ENCODE peak calls at places on chromosome 9, in six cellular contexts. B is hepatocyte, P is natural killer cell, Z is osteocyte, X is neural progenitor cell, K is endothelial cell of umbilical vein. R is an unnamed sample.
A peak's percentile ranks its signal among the peaks of the same experiment; 100 is the strongest.

GRCh38 chr9:128322342-128323191 is at the start of the genes COQ4 and TRUB2:
- DNase-seq in B (peak; percentile 97), P (peak; percentile 88), Z (peak; percentile 97), X (peak; percentile 96), K (peak; percentile 95), R (peak; percentile 92)

GRCh38 chr9:13033959-13034695 is 245.4 kb downstream of the MPDZ start:
- DNase-seq in B (peak; percentile 85), P (no peak), Z (peak; percentile 86), X (peak; percentile 83), K (peak; percentile 75), R (peak; percentile 78)

GRCh38 chr9:81146684-81147337 is 542.5 kb downstream of the TLE1 start:
- DNase-seq in B (no peak), P (no peak), Z (no peak), X (no peak), K (no peak), R (no peak)

GRCh38 chr9:14278291-14278721 is 35.6 kb downstream of the NFIB start:
- DNase-seq in B (no peak), P (no peak), Z (no peak), X (no peak), K (peak; percentile 61), R (no peak)

GRCh38 chr9:127676636-127677035 is 30.2 kb upstream of the CFAP157 start:
- DNase-seq in B (no peak), P (no peak), Z (no peak), X (no peak), K (no peak), R (no peak)

GRCh38 chr9:16262467-16263261 is 607.8 kb downstream of the BNC2 start:
- DNase-seq in B (no peak), P (no peak), Z (no peak), X (no peak), K (peak; percentile 6), R (no peak)

GRCh38 chr9:76292246-76292645 is 102.0 kb downstream of the RFK start:
- DNase-seq in B (no peak), P (no peak), Z (no peak), X (no peak), K (no peak), R (no peak)

GRCh38 chr9:124392855-124393460 is 22.3 kb downstream of the PSMB7 start:
- DNase-seq in B (no peak), P (no peak), Z (no peak), X (peak; percentile 74), K (peak; percentile 75), R (no peak)

GRCh38 chr9:82334286-82334685 is 345.7 kb downstream of the SPATA31D1 start:
- DNase-seq in B (no peak), P (no peak), Z (no peak), X (no peak), K (no peak), R (no peak)

GRCh38 chr9:110284211-110284849 is 28.0 kb upstream of the TXN start:
- DNase-seq in B (peak; percentile 19), P (no peak), Z (no peak), X (no peak), K (no peak), R (no peak)

GRCh38 chr9:131999692-132000551 is 79.7 kb downstream of the MED27 start:
- DNase-seq in B (no peak), P (no peak), Z (no peak), X (no peak), K (peak; percentile 48), R (no peak)
- TF ChIP-seq CTCF in B (no peak), P (no peak), Z (no peak), X (no peak), K (no peak), R (no peak)

GRCh38 chr9:19967567-19968459 is 179.0 kb upstream of the SLC24A2 start:
- DNase-seq in B (no peak), P (no peak), Z (no peak), X (peak; percentile 51), K (no peak), R (no peak)
- TF ChIP-seq CTCF in B (no peak), P (no peak), Z (no peak), X (peak; percentile 18), K (no peak), R (no peak)

DNA sequence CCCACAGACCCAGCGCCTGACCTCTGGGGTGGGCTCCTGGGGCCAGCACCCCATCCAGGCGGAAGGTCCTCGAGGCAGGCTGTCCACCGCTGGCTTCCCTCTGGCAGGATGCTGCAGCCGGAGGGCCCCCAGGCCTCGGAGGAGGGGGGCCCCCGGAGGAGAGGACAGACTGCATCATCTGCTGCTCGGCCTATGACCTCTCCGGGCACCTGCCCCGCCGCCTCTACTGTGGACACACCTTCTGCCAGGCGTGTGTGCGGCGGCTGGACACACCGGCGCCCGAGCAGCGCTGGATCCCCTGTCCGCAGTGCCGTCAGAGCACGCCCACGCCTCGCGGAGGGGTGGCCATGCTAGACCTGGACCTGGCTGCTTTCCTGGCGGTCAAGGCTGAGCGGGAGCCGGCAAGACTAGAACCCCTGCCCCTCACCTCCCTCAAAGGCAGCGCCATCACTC is 1.2 kb downstream of the RNF224 start:
- DNase-seq in B (no peak), P (no peak), Z (no peak), X (no peak), K (no peak), R (no peak)
- TF ChIP-seq CTCF in B (no peak), P (no peak), Z (no peak), X (no peak), K (no peak), R (no peak)

GRCh38 chr9:133992780-133993634 is 883 bp upstream of the VAV2 start:
- DNase-seq in B (peak; percentile 93), P (peak; percentile 60), Z (peak; percentile 88), X (peak; percentile 87), K (peak; percentile 70), R (peak; percentile 87)
- TF ChIP-seq CTCF in B (peak; percentile 57), P (no peak), Z (peak; percentile 64), X (peak; percentile 53), K (peak; percentile 25), R (no peak)

GRCh38 chr9:37390759-37391158 is 31.7 kb upstream of the GRHPR start:
- DNase-seq in B (peak; percentile 52), P (no peak), Z (no peak), X (peak; percentile 68), K (no peak), R (peak; percentile 30)
- TF ChIP-seq CTCF in B (peak; percentile 27), P (no peak), Z (peak; percentile 34), X (peak; percentile 74), K (peak; percentile 18), R (peak; percentile 32)

GRCh38 chr9:98730914-98731313 is 22.2 kb upstream of the GABBR2 start:
- DNase-seq in B (no peak), P (no peak), Z (no peak), X (no peak), K (no peak), R (no peak)

GRCh38 chr9:98732091-98732490 is 23.4 kb upstream of the GABBR2 start:
- DNase-seq in B (no peak), P (no peak), Z (no peak), X (no peak), K (no peak), R (no peak)

GRCh38 chr9:98736216-98736615 is 27.5 kb upstream of the GABBR2 start:
- DNase-seq in B (no peak), P (no peak), Z (no peak), X (no peak), K (no peak), R (no peak)

GRCh38 chr9:98728500-98728899 is 19.8 kb upstream of the GABBR2 start:
- DNase-seq in B (no peak), P (no peak), Z (no peak), X (no peak), K (no peak), R (no peak)

GRCh38 chr9:98732801-98733200 is 24.1 kb upstream of the GABBR2 start:
- DNase-seq in B (no peak), P (no peak), Z (no peak), X (no peak), K (no peak), R (no peak)
- TF ChIP-seq CTCF in B (no peak), P (no peak), Z (no peak), X (no peak), K (no peak), R (no peak)

GRCh38 chr9:114397848-114398605 is 10.2 kb upstream of the AKNA start:
- DNase-seq in B (peak; percentile 98), P (peak; percentile 96), Z (peak; percentile 98), X (peak; percentile 98), K (peak; percentile 91), R (peak; percentile 99)
- TF ChIP-seq CTCF in B (no peak), P (no peak), Z (no peak), X (no peak), K (no peak), R (no peak)

DNA sequence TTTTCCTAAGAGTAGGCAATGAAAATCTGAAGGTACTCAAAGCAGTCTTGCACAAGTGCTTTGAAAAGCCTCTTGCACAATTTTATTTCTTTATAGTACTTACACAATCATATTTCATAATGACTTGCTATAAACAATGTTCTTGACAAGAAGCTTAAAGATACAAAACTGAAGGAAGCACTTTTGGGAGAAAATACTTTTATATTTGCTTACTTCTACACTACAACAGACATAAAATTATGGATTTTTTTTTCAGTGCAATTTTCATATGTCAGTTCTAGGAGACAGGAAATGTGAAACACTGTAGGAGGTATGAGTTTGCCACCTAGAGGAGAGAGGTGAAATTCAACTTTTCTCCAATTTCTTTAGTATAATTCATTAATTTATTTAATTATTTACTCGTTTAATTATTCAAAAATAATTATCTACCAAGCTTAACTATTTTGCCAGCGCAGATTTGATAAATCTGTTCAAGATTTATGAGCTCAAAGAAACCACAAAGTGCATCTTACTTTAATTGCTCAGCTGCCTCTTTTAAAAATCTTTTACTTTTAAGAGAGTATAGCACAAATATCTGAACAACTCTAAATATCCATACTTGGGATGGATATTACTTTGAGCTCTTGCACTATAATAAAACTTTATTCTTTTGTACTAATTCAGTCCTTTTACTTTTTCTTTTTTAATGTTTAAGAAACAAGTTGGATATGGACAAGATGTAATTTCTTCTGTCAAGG is 29.0 kb upstream of the CDKN2B start:
- DNase-seq in B (no peak), P (no peak), Z (no peak), X (no peak), K (peak; percentile 51), R (no peak)
- TF ChIP-seq CTCF in B (peak; percentile 53), P (peak; percentile 55), Z (peak; percentile 69), X (peak; percentile 48), K (peak; percentile 22), R (peak; percentile 29)